ENCODE peak calls at places on chromosomes 5 and 9, in six cellular contexts. One of them, this sample, is unnamed.

GRCh38 chr5:40333459-40334241 is 346.1 kb upstream of the PTGER4 start:
- DNase-seq in thoracic aorta: no peak
- DNase-seq in tibial artery: no peak
- DNase-seq in spleen: no peak
- DNase-seq in fibroblast of lung: peak; percentile 8
- DNase-seq in kidney: no peak
- DNase-seq in this sample: peak; percentile 64

GRCh38 chr5:80931423-80931822 is 28.7 kb upstream of the RASGRF2 start:
- DNase-seq in fibroblast of lung: no peak
- DNase-seq in spleen: no peak
- DNase-seq in kidney: no peak
- DNase-seq in thoracic aorta: no peak
- DNase-seq in tibial artery: no peak
- DNase-seq in this sample: no peak

GRCh38 chr5:30994170-30994569 is 199.3 kb upstream of the CDH6 start:
- DNase-seq in fibroblast of lung: no peak
- DNase-seq in thoracic aorta: no peak
- DNase-seq in kidney: no peak
- DNase-seq in spleen: no peak
- DNase-seq in tibial artery: no peak
- DNase-seq in this sample: no peak

GRCh38 chr9:132162764-132163456 is 1.1 kb downstream of the NTNG2 start:
- DNase-seq in kidney: no peak
- DNase-seq in tibial artery: no peak
- DNase-seq in spleen: peak; percentile 80
- DNase-seq in fibroblast of lung: no peak
- DNase-seq in thoracic aorta: no peak
- DNase-seq in this sample: no peak

GRCh38 chr9:95740217-95741004 is 135.1 kb upstream of the ERCC6L2 start:
- DNase-seq in fibroblast of lung: no peak
- DNase-seq in kidney: no peak
- DNase-seq in spleen: no peak
- DNase-seq in tibial artery: no peak
- DNase-seq in thoracic aorta: no peak
- DNase-seq in this sample: no peak

GRCh38 chr5:127858116-127858784 is 155.1 kb downstream of the CCDC192 start:
- DNase-seq in spleen: no peak
- DNase-seq in kidney: no peak
- DNase-seq in tibial artery: no peak
- DNase-seq in thoracic aorta: no peak
- DNase-seq in fibroblast of lung: no peak
- DNase-seq in this sample: peak; percentile 98

GRCh38 chr5:33679791-33680190 is 212.0 kb downstream of the ADAMTS12 start:
- DNase-seq in fibroblast of lung: peak; percentile 44
- DNase-seq in thoracic aorta: no peak
- DNase-seq in tibial artery: no peak
- DNase-seq in kidney: no peak
- DNase-seq in spleen: no peak
- DNase-seq in this sample: no peak

GRCh38 chr9:93891549-93892310 is 63.4 kb downstream of the BARX1 start:
- DNase-seq in spleen: peak; percentile 46
- DNase-seq in thoracic aorta: no peak
- DNase-seq in tibial artery: no peak
- DNase-seq in fibroblast of lung: no peak
- DNase-seq in kidney: no peak
- DNase-seq in this sample: no peak

GRCh38 chr5:154520861-154521453 is 42.9 kb upstream of the HAND1 start:
- DNase-seq in tibial artery: no peak
- DNase-seq in thoracic aorta: no peak
- DNase-seq in kidney: no peak
- DNase-seq in fibroblast of lung: peak; percentile 9
- DNase-seq in spleen: no peak
- DNase-seq in this sample: no peak

GRCh38 chr9:112472996-112473395 is 13.6 kb upstream of the KIAA1958 start:
- DNase-seq in thoracic aorta: no peak
- DNase-seq in kidney: no peak
- DNase-seq in spleen: no peak
- DNase-seq in fibroblast of lung: no peak
- DNase-seq in tibial artery: no peak
- DNase-seq in this sample: no peak

GRCh38 chr9:34163439-34163838 is 15.4 kb upstream of the UBAP1 start:
- DNase-seq in fibroblast of lung: no peak
- DNase-seq in spleen: no peak
- DNase-seq in thoracic aorta: no peak
- DNase-seq in kidney: no peak
- DNase-seq in tibial artery: no peak
- DNase-seq in this sample: no peak

GRCh38 chr9:137218754-137219271 is 3.2 kb downstream of the RNF208 start:
- DNase-seq in tibial artery: no peak
- DNase-seq in thoracic aorta: no peak
- DNase-seq in spleen: no peak
- DNase-seq in kidney: no peak
- DNase-seq in fibroblast of lung: no peak
- DNase-seq in this sample: no peak

GRCh38 chr5:32538031-32538547 is 47.3 kb upstream of the SUB1 start:
- DNase-seq in thoracic aorta: no peak
- DNase-seq in tibial artery: no peak
- DNase-seq in spleen: peak; percentile 78
- DNase-seq in kidney: no peak
- DNase-seq in fibroblast of lung: no peak
- DNase-seq in this sample: no peak

GRCh38 chr5:59039003-59039295 is 456.1 kb downstream of the RAB3C start:
- DNase-seq in spleen: no peak
- DNase-seq in fibroblast of lung: no peak
- DNase-seq in tibial artery: no peak
- DNase-seq in thoracic aorta: no peak
- DNase-seq in kidney: no peak
- DNase-seq in this sample: no peak

GRCh38 chr5:78235289-78235688 is 59.2 kb downstream of the AP3B1 start:
- DNase-seq in thoracic aorta: no peak
- DNase-seq in kidney: no peak
- DNase-seq in fibroblast of lung: peak; percentile 69
- DNase-seq in spleen: no peak
- DNase-seq in tibial artery: no peak
- DNase-seq in this sample: no peak

GRCh38 chr9:134395002-134395517 is 68.8 kb downstream of the RXRA start:
- DNase-seq in kidney: no peak
- DNase-seq in fibroblast of lung: no peak
- DNase-seq in tibial artery: no peak
- DNase-seq in thoracic aorta: no peak
- DNase-seq in spleen: no peak
- DNase-seq in this sample: no peak

GRCh38 chr5:116305899-116306298 is 221.1 kb downstream of the COMMD10 start:
- DNase-seq in spleen: no peak
- DNase-seq in kidney: no peak
- DNase-seq in fibroblast of lung: no peak
- DNase-seq in tibial artery: no peak
- DNase-seq in thoracic aorta: no peak
- DNase-seq in this sample: no peak

GRCh38 chr5:96391921-96392320 is 41.1 kb downstream of the PCSK1 start:
- DNase-seq in tibial artery: no peak
- DNase-seq in spleen: no peak
- DNase-seq in fibroblast of lung: no peak
- DNase-seq in kidney: no peak
- DNase-seq in thoracic aorta: no peak
- DNase-seq in this sample: no peak

GRCh38 chr5:14560091-14560595 is 21.4 kb upstream of the OTULINL start:
- DNase-seq in spleen: no peak
- DNase-seq in fibroblast of lung: no peak
- DNase-seq in thoracic aorta: no peak
- DNase-seq in kidney: no peak
- DNase-seq in tibial artery: no peak
- DNase-seq in this sample: no peak

GRCh38 chr9:22031664-22032411 is 22.7 kb upstream of the CDKN2B start:
- DNase-seq in thoracic aorta: no peak
- DNase-seq in fibroblast of lung: no peak
- DNase-seq in spleen: no peak
- DNase-seq in kidney: no peak
- DNase-seq in tibial artery: no peak
- DNase-seq in this sample: no peak

GRCh38 chr5:138438724-138439536 is at the start of gene REEP2:
- DNase-seq in tibial artery: no peak
- DNase-seq in thoracic aorta: no peak
- DNase-seq in kidney: no peak
- DNase-seq in fibroblast of lung: peak; percentile 30
- DNase-seq in spleen: peak; percentile 87
- DNase-seq in this sample: no peak

GRCh38 chr5:115319007-115319406 is 22.6 kb upstream of the CCDC112 start:
- DNase-seq in tibial artery: no peak
- DNase-seq in thoracic aorta: no peak
- DNase-seq in fibroblast of lung: no peak
- DNase-seq in spleen: no peak
- DNase-seq in kidney: no peak
- DNase-seq in this sample: no peak

GRCh38 chr5:144207875-144208444 is 37.3 kb downstream of the KCTD16 start:
- DNase-seq in fibroblast of lung: no peak
- DNase-seq in kidney: no peak
- DNase-seq in thoracic aorta: no peak
- DNase-seq in tibial artery: no peak
- DNase-seq in spleen: no peak
- DNase-seq in this sample: no peak

GRCh38 chr5:5891350-5891749 is 468.9 kb downstream of the ICE1 start:
- DNase-seq in kidney: no peak
- DNase-seq in spleen: no peak
- DNase-seq in fibroblast of lung: no peak
- DNase-seq in thoracic aorta: no peak
- DNase-seq in tibial artery: no peak
- DNase-seq in this sample: no peak

GRCh38 chr5:6682239-6682638 is 31.0 kb upstream of the TENT4A start:
- DNase-seq in spleen: no peak
- DNase-seq in fibroblast of lung: no peak
- DNase-seq in tibial artery: no peak
- DNase-seq in thoracic aorta: no peak
- DNase-seq in kidney: no peak
- DNase-seq in this sample: no peak

GRCh38 chr5:113052041-113052795 is 75.6 kb downstream of the DCP2 start:
- DNase-seq in kidney: no peak
- DNase-seq in thoracic aorta: no peak
- DNase-seq in spleen: no peak
- DNase-seq in tibial artery: no peak
- DNase-seq in fibroblast of lung: no peak
- DNase-seq in this sample: no peak

DNA sequence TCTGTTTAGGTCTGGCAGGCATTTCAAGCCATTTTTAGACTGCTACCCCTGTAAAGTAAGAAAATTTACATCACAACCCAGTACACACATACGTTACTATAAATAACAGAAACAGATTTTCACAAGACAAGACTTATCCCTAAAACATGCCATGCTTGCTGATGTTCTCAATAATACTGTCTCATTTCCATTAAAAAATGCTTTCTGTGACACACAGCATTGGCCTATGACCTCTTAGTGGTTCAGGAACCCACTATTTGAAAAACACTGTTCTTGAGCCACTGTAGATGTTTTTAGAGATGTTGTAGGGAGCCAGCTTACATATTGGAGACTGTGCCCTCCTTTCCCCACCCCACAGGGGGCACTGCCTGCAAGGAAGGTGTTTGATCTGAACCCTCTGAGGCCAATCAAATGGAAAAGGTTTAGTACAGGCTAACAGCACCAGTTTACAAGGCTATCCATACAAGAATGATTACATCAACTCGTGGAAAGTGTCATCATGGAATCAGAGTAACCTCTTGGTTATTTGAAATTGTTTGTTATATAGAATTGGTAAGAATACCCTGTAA is 30.8 kb downstream of the ZSWIM6 start:
- DNase-seq in fibroblast of lung: peak; percentile 44
- DNase-seq in spleen: no peak
- DNase-seq in kidney: no peak
- DNase-seq in tibial artery: no peak
- DNase-seq in thoracic aorta: no peak
- DNase-seq in this sample: no peak
- TF ChIP-seq CTCF in fibroblast of lung: peak; percentile 24
- TF ChIP-seq CTCF in spleen: no peak
- TF ChIP-seq CTCF in kidney: no peak
- TF ChIP-seq CTCF in tibial artery: no peak
- TF ChIP-seq CTCF in thoracic aorta: no peak
- TF ChIP-seq CTCF in this sample: peak; percentile 50

DNA sequence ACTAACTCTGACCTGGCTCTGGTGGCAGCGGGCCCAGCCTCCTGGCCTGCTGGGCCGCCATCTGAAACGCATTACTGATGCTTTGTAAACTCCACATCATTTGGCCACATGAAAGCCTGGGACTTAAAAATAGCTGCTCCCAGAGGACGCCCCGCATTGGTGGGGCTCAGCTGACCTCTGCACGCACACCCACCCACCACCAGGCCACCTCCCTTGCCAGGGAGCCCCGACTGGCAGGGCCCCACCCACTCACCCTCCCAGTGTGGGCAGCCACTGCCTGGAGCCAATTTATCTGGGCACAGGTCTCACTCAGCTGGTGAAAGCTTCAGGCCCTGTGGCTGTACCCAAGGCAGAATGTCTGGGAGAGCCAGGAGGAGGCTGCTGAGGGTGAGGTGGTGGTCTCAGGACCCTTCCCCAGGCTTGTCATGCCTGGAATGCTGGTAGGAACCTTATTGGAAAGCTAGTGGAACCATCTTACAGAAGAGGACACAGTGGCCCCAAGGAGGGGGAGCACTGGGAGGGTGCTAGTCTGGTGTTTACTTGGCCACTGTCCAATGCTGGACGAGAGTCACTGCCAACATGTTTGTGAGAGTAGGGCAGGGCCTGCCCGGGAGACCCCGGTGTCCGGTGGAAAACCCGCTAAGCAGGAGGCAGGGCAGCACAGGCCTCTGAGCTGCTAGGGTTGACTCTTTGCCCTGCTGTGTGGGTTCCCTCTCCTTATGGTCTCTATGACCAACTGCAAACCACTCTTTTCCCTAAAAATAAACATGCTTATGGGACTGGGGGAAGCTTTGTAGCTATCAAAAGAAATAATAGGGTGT is 10.9 kb downstream of the TCF7 start:
- DNase-seq in spleen: no peak
- DNase-seq in thoracic aorta: peak; percentile 31
- DNase-seq in kidney: no peak
- DNase-seq in tibial artery: peak; percentile 52
- DNase-seq in fibroblast of lung: peak; percentile 92
- DNase-seq in this sample: peak; percentile 78
- H3K4me3 ChIP-seq in spleen: no peak overlapping the region
- H3K4me3 ChIP-seq in thoracic aorta: no peak overlapping the region
- H3K4me3 ChIP-seq in kidney: no peak overlapping the region
- H3K4me3 ChIP-seq in tibial artery: no peak overlapping the region
- H3K4me3 ChIP-seq in fibroblast of lung: peak overlapping the region; percentile 4
- H3K4me3 ChIP-seq in this sample: no peak overlapping the region

DNA sequence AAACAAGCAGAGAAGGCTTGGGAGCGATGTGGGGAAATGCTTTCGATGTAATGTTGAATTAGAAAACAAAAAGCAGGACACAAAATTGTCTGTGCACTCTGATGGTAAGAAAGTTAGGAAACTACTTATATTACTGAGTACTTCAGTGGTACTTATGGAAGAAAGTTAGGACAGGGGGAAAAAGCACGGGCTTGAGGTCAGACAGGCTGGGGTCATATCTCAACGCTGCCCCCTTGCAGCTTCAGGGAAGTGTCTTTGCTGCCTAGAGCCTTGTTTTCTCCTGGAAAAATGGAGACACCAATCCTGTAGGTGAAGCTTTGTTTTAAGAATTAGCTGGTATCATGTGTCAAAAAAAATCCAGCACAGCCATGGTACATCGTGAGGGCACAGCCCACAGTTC is 23.0 kb downstream of the NEURL1B start:
- DNase-seq in thoracic aorta: no peak
- DNase-seq in fibroblast of lung: no peak
- DNase-seq in tibial artery: no peak
- DNase-seq in spleen: no peak
- DNase-seq in kidney: no peak
- DNase-seq in this sample: no peak
- TF ChIP-seq CTCF in thoracic aorta: no peak
- TF ChIP-seq CTCF in fibroblast of lung: no peak
- TF ChIP-seq CTCF in tibial artery: no peak
- TF ChIP-seq CTCF in spleen: no peak
- TF ChIP-seq CTCF in kidney: no peak
- TF ChIP-seq CTCF in this sample: no peak

GRCh38 chr9:121286973-121287721 is 19.2 kb downstream of the GSN start:
- DNase-seq in fibroblast of lung: peak; percentile 97
- DNase-seq in tibial artery: peak; percentile 94
- DNase-seq in kidney: peak; percentile 94
- DNase-seq in thoracic aorta: peak; percentile 70
- DNase-seq in spleen: no peak
- DNase-seq in this sample: peak; percentile 94
- H3K4me3 ChIP-seq in fibroblast of lung: peak overlapping the region; percentile 47
- H3K4me3 ChIP-seq in tibial artery: peak overlapping the region; percentile 21
- H3K4me3 ChIP-seq in kidney: no peak overlapping the region
- H3K4me3 ChIP-seq in thoracic aorta: peak overlapping the region; percentile 62
- H3K4me3 ChIP-seq in spleen: no peak overlapping the region
- H3K4me3 ChIP-seq in this sample: peak overlapping the region; percentile 14

This sample was measured in retinal pigment epithelial cell.